ENCODE peak calls at places on chromosomes 12 and 14, in five cellular contexts. One of them, this sample, is unnamed.

GRCh38 chr12:91496337-91496736 is 313.7 kb upstream of the DCN start:
- DNase-seq in H4: no peak
- DNase-seq in pancreas: no peak
- DNase-seq in activated T-helper 1 cell treated with anti-CD3 and anti-CD28 coated beads, Interleukin-12 subunit alpha, Interleukin-12 subunit beta, Interleukin-2, Interleukin-4 antibody, amounts not matched to agents 30 ng/mL and 10 ng/mL and 1 ng/mL, durations not matched to agents 14 hours and 24 hours and 36 hours: no peak
- DNase-seq in mesenchymal stem cell: no peak
- DNase-seq in this sample: no peak

GRCh38 chr12:34297126-34297789 is 275.0 kb downstream of the ALG10 start:
- DNase-seq in H4: no peak
- DNase-seq in pancreas: no peak
- DNase-seq in activated T-helper 1 cell treated with anti-CD3 and anti-CD28 coated beads, Interleukin-12 subunit alpha, Interleukin-12 subunit beta, Interleukin-2, Interleukin-4 antibody, amounts not matched to agents 30 ng/mL and 10 ng/mL and 1 ng/mL, durations not matched to agents 14 hours and 24 hours and 36 hours: no peak
- DNase-seq in mesenchymal stem cell: no peak
- DNase-seq in this sample: no peak

GRCh38 chr12:26963413-26963812 is 25.1 kb downstream of the FGFR1OP2 start:
- DNase-seq in H4: no peak
- DNase-seq in pancreas: no peak
- DNase-seq in activated T-helper 1 cell treated with anti-CD3 and anti-CD28 coated beads, Interleukin-12 subunit alpha, Interleukin-12 subunit beta, Interleukin-2, Interleukin-4 antibody, amounts not matched to agents 30 ng/mL and 10 ng/mL and 1 ng/mL, durations not matched to agents 14 hours and 24 hours and 36 hours: no peak
- DNase-seq in mesenchymal stem cell: no peak
- DNase-seq in this sample: no peak

GRCh38 chr14:29814153-29815057 is 113.2 kb downstream of the PRKD1 start:
- DNase-seq in H4: no peak
- DNase-seq in pancreas: peak; percentile 71
- DNase-seq in activated T-helper 1 cell treated with anti-CD3 and anti-CD28 coated beads, Interleukin-12 subunit alpha, Interleukin-12 subunit beta, Interleukin-2, Interleukin-4 antibody, amounts not matched to agents 30 ng/mL and 10 ng/mL and 1 ng/mL, durations not matched to agents 14 hours and 24 hours and 36 hours: no peak
- DNase-seq in mesenchymal stem cell: no peak
- DNase-seq in this sample: no peak

GRCh38 chr14:60302663-60303062 is 53.6 kb downstream of the PPM1A start:
- DNase-seq in H4: no peak
- DNase-seq in pancreas: no peak
- DNase-seq in activated T-helper 1 cell treated with anti-CD3 and anti-CD28 coated beads, Interleukin-12 subunit alpha, Interleukin-12 subunit beta, Interleukin-2, Interleukin-4 antibody, amounts not matched to agents 30 ng/mL and 10 ng/mL and 1 ng/mL, durations not matched to agents 14 hours and 24 hours and 36 hours: no peak
- DNase-seq in mesenchymal stem cell: no peak
- DNase-seq in this sample: no peak

GRCh38 chr14:63493246-63493645 is 49.9 kb downstream of the PPP2R5E start:
- DNase-seq in H4: no peak
- DNase-seq in pancreas: no peak
- DNase-seq in activated T-helper 1 cell treated with anti-CD3 and anti-CD28 coated beads, Interleukin-12 subunit alpha, Interleukin-12 subunit beta, Interleukin-2, Interleukin-4 antibody, amounts not matched to agents 30 ng/mL and 10 ng/mL and 1 ng/mL, durations not matched to agents 14 hours and 24 hours and 36 hours: no peak
- DNase-seq in mesenchymal stem cell: no peak
- DNase-seq in this sample: no peak

GRCh38 chr12:32906407-32907165 is 10.0 kb upstream of the PKP2 start:
- DNase-seq in H4: no peak
- DNase-seq in pancreas: no peak
- DNase-seq in activated T-helper 1 cell treated with anti-CD3 and anti-CD28 coated beads, Interleukin-12 subunit alpha, Interleukin-12 subunit beta, Interleukin-2, Interleukin-4 antibody, amounts not matched to agents 30 ng/mL and 10 ng/mL and 1 ng/mL, durations not matched to agents 14 hours and 24 hours and 36 hours: no peak
- DNase-seq in mesenchymal stem cell: no peak
- DNase-seq in this sample: no peak

GRCh38 chr12:127455347-127456265 is 811.4 kb upstream of the TMEM132C start:
- DNase-seq in H4: no peak
- DNase-seq in pancreas: peak; percentile 60
- DNase-seq in activated T-helper 1 cell treated with anti-CD3 and anti-CD28 coated beads, Interleukin-12 subunit alpha, Interleukin-12 subunit beta, Interleukin-2, Interleukin-4 antibody, amounts not matched to agents 30 ng/mL and 10 ng/mL and 1 ng/mL, durations not matched to agents 14 hours and 24 hours and 36 hours: no peak
- DNase-seq in mesenchymal stem cell: no peak
- DNase-seq in this sample: no peak

GRCh38 chr12:107622005-107622404 is 63.6 kb upstream of the PWP1 start:
- DNase-seq in H4: peak; percentile 35
- DNase-seq in pancreas: no peak
- DNase-seq in activated T-helper 1 cell treated with anti-CD3 and anti-CD28 coated beads, Interleukin-12 subunit alpha, Interleukin-12 subunit beta, Interleukin-2, Interleukin-4 antibody, amounts not matched to agents 30 ng/mL and 10 ng/mL and 1 ng/mL, durations not matched to agents 14 hours and 24 hours and 36 hours: no peak
- DNase-seq in mesenchymal stem cell: no peak
- DNase-seq in this sample: peak; percentile 4

This sample was measured in NCI-H460.